ENCODE peak calls at places on chromosomes 4 and X, in nine cellular contexts. E is HS-27A; D is endothelial cell; J is lower lobe of right lung; H is CD8-positive, alpha-beta memory T cell; C is cardiac muscle cell; M is germinal center; V is HT-29; W is activated T-cell treated with anti-CD3 and anti-CD28 coated beads, Interleukin-2, amount 50 U/mL, for 48 hours. G is an unnamed sample.

GRCh38 chr4:168765726-168766125 is 244.3 kb downstream of the CBR4 start:
- DNase-seq in W (no peak), V (peak; percentile 16), E (peak; percentile 53), M (no peak), D (no peak), C (no peak), J (no peak), H (no peak), G (no peak)

GRCh38 chr4:151678048-151678853 is 82.6 kb downstream of the GATB start:
- DNase-seq in H (no peak), D (no peak), J (no peak), W (no peak), V (no peak), M (no peak), C (no peak), E (no peak), G (no peak)

GRCh38 chrX:13427441-13428054 is 107.7 kb upstream of the ATXN3L start:
- DNase-seq in V (peak; percentile 1), H (no peak), M (no peak), C (no peak), D (no peak), E (no peak), J (no peak), W (no peak), G (no peak)

GRCh38 chr4:6568689-6569332 is 6.2 kb upstream of the MAN2B2 start:
- DNase-seq in M (no peak), W (no peak), E (no peak), V (peak; percentile 7), J (no peak), H (no peak), D (no peak), C (no peak), G (peak; percentile 68)

GRCh38 chr4:108126806-108127205 is 41.9 kb downstream of the LEF1 start:
- DNase-seq in D (no peak), H (no peak), J (no peak), C (no peak), W (no peak), V (no peak), E (no peak), M (no peak), G (no peak)

GRCh38 chr4:47543331-47543730 is 58.3 kb downstream of the ATP10D start:
- DNase-seq in D (no peak), E (no peak), H (no peak), M (no peak), J (no peak), W (no peak), V (no peak), C (no peak), G (no peak)

GRCh38 chr4:128917781-128918180 is 108.3 kb downstream of the JADE1 start:
- DNase-seq in D (no peak), V (no peak), W (no peak), J (no peak), C (no peak), M (no peak), H (no peak), E (no peak), G (no peak)

GRCh38 chrX:103157511-103158316 is 57.2 kb upstream of the BEX4 start:
- DNase-seq in C (peak; percentile 36), J (no peak), M (no peak), W (peak; percentile 19), D (peak; percentile 13), H (no peak), V (peak; percentile 66), E (no peak), G (no peak)

GRCh38 chrX:106404512-106404911 is 207.3 kb upstream of the RADX start:
- DNase-seq in M (no peak), C (no peak), H (no peak), D (no peak), J (no peak), W (no peak), E (no peak), V (peak; percentile 54), G (no peak)

GRCh38 chrX:46913710-46914109 is 1.5 kb downstream of the JADE3 start:
- DNase-seq in H (no peak), M (no peak), E (no peak), D (peak; percentile 4), V (peak; percentile 49), C (peak; percentile 14), J (peak; percentile 39), W (no peak), G (no peak)

GRCh38 chr4:124018383-124019317 is 622.1 kb downstream of the SPRY1 start:
- DNase-seq in H (no peak), V (peak; percentile 59), J (no peak), D (no peak), C (peak; percentile 82), M (no peak), E (no peak), W (no peak), G (peak; percentile 28)

GRCh38 chrX:151543706-151544105 is 19.8 kb upstream of the PASD1 start:
- DNase-seq in H (no peak), J (no peak), D (no peak), W (no peak), V (no peak), M (no peak), E (no peak), C (no peak), G (no peak)

GRCh38 chrX:2696698-2697215 is 5.7 kb downstream of the CD99 start:
- DNase-seq in E (no peak), V (no peak), D (no peak), W (peak; percentile 70), H (peak; percentile 39), J (no peak), C (no peak), M (peak; percentile 44), G (peak; percentile 88)

GRCh38 chr4:150238591-150238990 is 160.3 kb downstream of the DCLK2 start:
- DNase-seq in H (no peak), M (no peak), C (no peak), W (no peak), D (no peak), V (no peak), J (no peak), E (no peak), G (no peak)

GRCh38 chr4:181225616-181226261 is 1017.5 kb upstream of the TENM3 start:
- DNase-seq in W (no peak), D (no peak), M (no peak), E (no peak), V (no peak), J (no peak), H (no peak), C (no peak), G (no peak)

GRCh38 chr4:169201144-169202124 is 69.3 kb downstream of the SH3RF1 start:
- DNase-seq in J (no peak), C (no peak), V (no peak), D (no peak), W (no peak), E (no peak), H (no peak), M (no peak), G (no peak)

GRCh38 chr4:127370495-127371069 is 262.2 kb upstream of the INTU start:
- DNase-seq in E (no peak), J (no peak), D (no peak), H (no peak), M (no peak), W (no peak), V (peak; percentile 41), C (no peak), G (no peak)

GRCh38 chr4:2411786-2412510 is 6.5 kb downstream of the ZFYVE28 start:
- DNase-seq in C (no peak), E (no peak), D (no peak), J (no peak), V (no peak), W (peak; percentile 56), H (no peak), M (no peak), G (no peak)

GRCh38 chr4:164488114-164488513 is 265.8 kb upstream of the SMIM31 start:
- DNase-seq in C (no peak), E (no peak), W (no peak), M (no peak), D (no peak), H (no peak), J (no peak), V (no peak), G (no peak)

GRCh38 chr4:164904941-164905340 is 28.0 kb downstream of the APELA start:
- DNase-seq in J (no peak), V (no peak), C (no peak), H (no peak), D (no peak), E (no peak), W (no peak), M (no peak), G (no peak)

GRCh38 chrX:24166078-24166477 is 16.5 kb downstream of the ZFX start:
- DNase-seq in C (no peak), J (no peak), V (no peak), H (no peak), D (no peak), E (no peak), M (no peak), W (no peak), G (no peak)

GRCh38 chr4:42078184-42078801 is 74.2 kb downstream of the BEND4 start:
- DNase-seq in C (no peak), W (no peak), M (no peak), E (no peak), J (no peak), V (no peak), D (no peak), H (no peak), G (no peak)

GRCh38 chr4:7733201-7733600 is 206.5 kb downstream of the AFAP1 start:
- DNase-seq in J (no peak), E (no peak), H (no peak), W (no peak), C (no peak), M (no peak), V (no peak), D (no peak), G (no peak)

GRCh38 chrX:101260435-101260834 is 30.7 kb downstream of the TAF7L start:
- DNase-seq in H (no peak), C (peak; percentile 10), E (no peak), J (no peak), V (peak; percentile 38), D (peak; percentile 22), W (no peak), M (no peak), G (no peak)

GRCh38 chr4:139229534-139230039 is 50.4 kb downstream of the MGARP start:
- DNase-seq in C (peak; percentile 54), W (no peak), V (peak; percentile 62), M (peak; percentile 33), H (no peak), E (no peak), J (no peak), D (no peak), G (no peak)

GRCh38 chrX:149837639-149838038 is 43.3 kb upstream of the MAGEA8 start:
- DNase-seq in D (no peak), M (no peak), C (no peak), J (no peak), H (no peak), E (no peak), V (no peak), W (no peak), G (no peak)

GRCh38 chr4:53943345-53944085 is 120.9 kb downstream of the CHIC2 start:
- DNase-seq in H (no peak), J (no peak), W (no peak), E (peak; percentile 96), D (no peak), V (peak; percentile 87), C (no peak), M (no peak), G (peak; percentile 73)

GRCh38 chrX:15838017-15838416 is 16.6 kb downstream of the AP1S2 start:
- DNase-seq in H (no peak), C (no peak), M (peak; percentile 28), D (peak; percentile 8), V (no peak), J (no peak), W (peak; percentile 27), E (no peak), G (no peak)

GRCh38 chrX:7062912-7063311 is 84.6 kb upstream of the STS start:
- DNase-seq in J (no peak), C (no peak), E (no peak), H (no peak), V (no peak), D (no peak), M (no peak), W (no peak), G (no peak)

GRCh38 chrX:154457491-154458115 is 478 bp upstream of the PLXNA3 start:
- DNase-seq in E (no peak), H (peak; percentile 63), V (peak; percentile 67), C (peak; percentile 50), J (peak; percentile 60), W (peak; percentile 54), M (peak; percentile 79), D (no peak), G (no peak)

GRCh38 chrX:19017271-19017670 is 33.4 kb upstream of the PHKA2 start:
- DNase-seq in M (peak; percentile 3), H (no peak), V (peak; percentile 50), W (no peak), E (no peak), D (peak; percentile 13), J (no peak), C (peak; percentile 38), G (no peak)

G was measured in HS-5.